ENCODE peak calls at places on chromosomes 1 and 21, in eight cellular contexts. R is sigmoid colon, D is transverse colon, I is HepG2, F is upper lobe of left lung, G is stomach, W is esophagus muscularis mucosa, Z is SK-N-SH. Y is an unnamed sample.

GRCh38 chr1:21654209-21654608 is 14.9 kb downstream of the RAP1GAP start:
- DNase-seq in R (no peak), G (no peak), Z (no peak), W (no peak), D (no peak), I (no peak), F (no peak), Y (no peak)

GRCh38 chr21:42833439-42833815 is 45.9 kb downstream of the WDR4 start:
- DNase-seq in F (no peak), Z (peak; percentile 77), G (peak; percentile 54), I (peak; percentile 25), W (no peak), R (no peak), D (peak; percentile 64), Y (peak; percentile 74)

GRCh38 chr1:30753660-30754123 is 3.9 kb downstream of the LAPTM5 start:
- DNase-seq in G (no peak), R (no peak), W (no peak), F (no peak), I (no peak), Z (no peak), D (no peak), Y (no peak)

GRCh38 chr1:19047373-19047772 is 90.9 kb upstream of the IFFO2 start:
- DNase-seq in Z (no peak), R (no peak), W (no peak), I (no peak), D (no peak), G (no peak), F (no peak), Y (no peak)

GRCh38 chr1:29271724-29272123 is 35.4 kb downstream of the PTPRU start:
- DNase-seq in G (peak; percentile 87), R (peak; percentile 73), I (peak; percentile 84), Z (no peak), D (peak; percentile 84), W (no peak), F (no peak), Y (no peak)

GRCh38 chr1:173201968-173202367 is 5.2 kb downstream of the TNFSF4 start:
- DNase-seq in Z (no peak), G (no peak), D (no peak), I (no peak), W (no peak), F (no peak), R (no peak), Y (no peak)

GRCh38 chr1:61111084-61112050 is 29.0 kb downstream of the NFIA start:
- DNase-seq in G (no peak), D (no peak), W (no peak), Z (no peak), I (no peak), F (no peak), R (no peak), Y (no peak)

GRCh38 chr1:153506831-153507413 is 28.9 kb downstream of the S100A6 start:
- DNase-seq in W (peak; percentile 97), R (peak; percentile 96), G (peak; percentile 52), Z (no peak), I (peak; percentile 72), D (peak; percentile 67), F (peak; percentile 33), Y (peak; percentile 88)

GRCh38 chr1:29412591-29412990 is 176.3 kb downstream of the PTPRU start:
- DNase-seq in Z (no peak), W (no peak), F (no peak), I (no peak), G (no peak), R (no peak), D (no peak), Y (no peak)

GRCh38 chr1:91866425-91866824 is 19.5 kb downstream of the TGFBR3 start:
- DNase-seq in R (no peak), G (no peak), F (no peak), I (no peak), Z (no peak), D (no peak), W (no peak), Y (no peak)

GRCh38 chr1:30907641-30908445 is 715 bp downstream of the SDC3 start:
- DNase-seq in G (no peak), R (peak; percentile 78), Z (peak; percentile 68), W (no peak), D (peak; percentile 11), I (no peak), F (peak; percentile 82), Y (peak; percentile 64)

GRCh38 chr1:192260076-192260475 is 56.7 kb upstream of the RGS21 start:
- DNase-seq in F (no peak), G (no peak), Z (no peak), I (no peak), W (no peak), D (no peak), R (no peak), Y (no peak)

GRCh38 chr1:160987359-160988062 is 32.9 kb upstream of the ITLN2 start:
- DNase-seq in F (no peak), I (no peak), W (no peak), D (no peak), Z (no peak), G (no peak), R (no peak), Y (no peak)

GRCh38 chr1:79262745-79263258 is 256.3 kb upstream of the ADGRL4 start:
- DNase-seq in F (no peak), Z (no peak), I (no peak), G (no peak), R (no peak), W (no peak), D (no peak), Y (no peak)

GRCh38 chr1:23210351-23210785 is 6.9 kb downstream of the HTR1D start:
- DNase-seq in D (no peak), G (no peak), F (no peak), R (no peak), Z (no peak), I (no peak), W (no peak), Y (no peak)

GRCh38 chr1:70486676-70487470 is 75.8 kb downstream of the CTH start:
- DNase-seq in Z (no peak), G (peak; percentile 39), D (no peak), R (peak; percentile 86), W (no peak), F (no peak), I (no peak), Y (no peak)

GRCh38 chr21:43364851-43365424 is 62.0 kb downstream of the SIK1 start:
- DNase-seq in I (peak; percentile 72), G (peak; percentile 77), W (no peak), Z (no peak), R (no peak), F (peak; percentile 65), D (no peak), Y (no peak)

GRCh38 chr1:156599811-156600210 is 1.5 kb downstream of the GPATCH4 start:
- DNase-seq in F (no peak), I (peak; percentile 44), W (no peak), R (no peak), Z (no peak), D (no peak), G (no peak), Y (no peak)

GRCh38 chr1:247857069-247857985 is at the start of gene TRIM58:
- DNase-seq in F (peak; percentile 86), Z (peak; percentile 62), G (peak; percentile 69), I (no peak), R (peak; percentile 73), W (no peak), D (peak; percentile 87), Y (no peak)

GRCh38 chr21:34923202-34923601 is 125.9 kb downstream of the RUNX1 start:
- DNase-seq in I (no peak), R (no peak), D (no peak), G (no peak), Z (no peak), F (no peak), W (no peak), Y (no peak)

GRCh38 chr21:30710499-30710898 is 8.1 kb downstream of the KRTAP21-3 start:
- DNase-seq in F (no peak), Z (no peak), G (no peak), I (no peak), D (no peak), R (no peak), W (no peak), Y (no peak)
- TF ChIP-seq EP300 in F (no peak), Z (no peak), G (no peak), I (no peak), D (no peak), R (no peak), W (no peak), Y (no peak)

GRCh38 chr1:27724961-27725373 is 794 bp upstream of the FAM76A start:
- DNase-seq in Z (peak; percentile 9), W (no peak), F (no peak), R (peak; percentile 63), I (peak; percentile 68), G (peak; percentile 54), D (peak; percentile 9), Y (no peak)

GRCh38 chr1:27727126-27727525 is 1.4 kb downstream of the FAM76A start:
- DNase-seq in D (no peak), I (no peak), Z (no peak), F (no peak), R (no peak), W (no peak), G (no peak), Y (no peak)

GRCh38 chr1:27726173-27726793 is 522 bp downstream of the FAM76A start:
- DNase-seq in W (no peak), R (peak; percentile 80), F (no peak), D (peak; percentile 54), Z (peak; percentile 84), G (peak; percentile 44), I (peak; percentile 49), Y (peak; percentile 81)

GRCh38 chr1:27725374-27726172 is at the start of gene FAM76A:
- DNase-seq in Z (peak; percentile 99), W (peak; percentile 100), R (peak; percentile 100), D (peak; percentile 100), F (peak; percentile 99), G (peak; percentile 100), I (peak; percentile 97), Y (peak; percentile 100)
- TF ChIP-seq POLR2AphosphoS5 in Z (no peak), W (peak; percentile 85), R (peak; percentile 82), D (peak; percentile 85), F (peak; percentile 81), G (peak; percentile 78), I (no peak), Y (no peak)

GRCh38 chr1:16241116-16241763 is 4.3 kb upstream of the CPLANE2 start:
- DNase-seq in Z (no peak), G (no peak), W (no peak), F (no peak), I (peak; percentile 16), R (peak; percentile 43), D (peak; percentile 5), Y (no peak)

GRCh38 chr1:16242556-16243407 is 5.8 kb upstream of the CPLANE2 start:
- DNase-seq in I (no peak), R (peak; percentile 64), D (peak; percentile 7), W (peak; percentile 81), Z (no peak), F (no peak), G (no peak), Y (no peak)

GRCh38 chr1:16243936-16244649 is 7.1 kb upstream of the CPLANE2 start:
- DNase-seq in W (peak; percentile 95), D (peak; percentile 85), Z (peak; percentile 71), R (peak; percentile 90), F (no peak), I (peak; percentile 68), G (peak; percentile 89), Y (peak; percentile 88)

GRCh38 chr1:16244650-16245285 is 7.8 kb upstream of the CPLANE2 start:
- DNase-seq in W (no peak), R (no peak), Z (no peak), D (no peak), I (no peak), F (no peak), G (no peak), Y (no peak)

GRCh38 chr1:16243408-16243690 is 6.4 kb upstream of the CPLANE2 start:
- DNase-seq in F (no peak), D (no peak), W (no peak), R (no peak), G (no peak), Z (no peak), I (no peak), Y (no peak)
- TF ChIP-seq EP300 in F (no peak), D (no peak), W (no peak), R (no peak), G (no peak), Z (no peak), I (no peak), Y (no peak)

GRCh38 chr1:8033322-8033721 is 7.2 kb upstream of the ERRFI1 start:
- DNase-seq in R (no peak), I (no peak), W (no peak), Z (no peak), G (no peak), F (no peak), D (no peak), Y (no peak)
- TF ChIP-seq POLR2AphosphoS5 in R (no peak), I (no peak), W (no peak), Z (no peak), G (no peak), F (no peak), D (no peak), Y (no peak)

Y was measured in suprapubic skin.